ENCODE peak calls at places on chromosomes 6 and 20, in four cellular contexts. One of them, this sample, is unnamed. For H3K4me1, the result is how much of the 10 kb centered on the place peaks cover.

GRCh38 chr6:48610846-48611245 is 499.8 kb upstream of the PTCHD4 start:
- DNase-seq in heart right ventricle: no peak
- DNase-seq in transverse colon: no peak
- DNase-seq in effector memory CD4-positive, alpha-beta T cell: no peak
- DNase-seq in this sample: no peak

GRCh38 chr6:28775052-28775376 is 148.8 kb downstream of the TRIM27 start:
- DNase-seq in heart right ventricle: no peak
- DNase-seq in transverse colon: no peak
- DNase-seq in effector memory CD4-positive, alpha-beta T cell: no peak
- DNase-seq in this sample: peak

GRCh38 chr20:47400685-47401084 is 44.2 kb upstream of the ZMYND8 start:
- DNase-seq in effector memory CD4-positive, alpha-beta T cell: no peak
- DNase-seq in transverse colon: no peak
- DNase-seq in heart right ventricle: no peak
- DNase-seq in this sample: no peak

GRCh38 chr6:1055015-1055921 is 256.6 kb upstream of the FOXQ1 start:
- DNase-seq in effector memory CD4-positive, alpha-beta T cell: no peak
- DNase-seq in transverse colon: no peak
- DNase-seq in heart right ventricle: no peak
- DNase-seq in this sample: no peak

GRCh38 chr20:2244993-2245392 is 50.8 kb upstream of the TGM3 start:
- DNase-seq in transverse colon: no peak
- DNase-seq in effector memory CD4-positive, alpha-beta T cell: no peak
- DNase-seq in heart right ventricle: no peak
- DNase-seq in this sample: no peak

GRCh38 chr6:28446818-28447511 is 3.7 kb upstream of the ZSCAN23 start:
- DNase-seq in heart right ventricle: no peak
- DNase-seq in transverse colon: no peak
- DNase-seq in effector memory CD4-positive, alpha-beta T cell: no peak
- DNase-seq in this sample: peak

GRCh38 chr6:152136449-152136825 is 329.0 kb downstream of the ESR1 start:
- DNase-seq in effector memory CD4-positive, alpha-beta T cell: no peak
- DNase-seq in heart right ventricle: no peak
- DNase-seq in transverse colon: no peak
- DNase-seq in this sample: peak

GRCh38 chr6:43608310-43608763 is 20.7 kb downstream of the GTPBP2 start:
- DNase-seq in transverse colon: peak
- DNase-seq in heart right ventricle: peak
- DNase-seq in effector memory CD4-positive, alpha-beta T cell: peak
- DNase-seq in this sample: peak

GRCh38 chr20:62225820-62226635 is 6.0 kb upstream of the HRH3 start:
- DNase-seq in effector memory CD4-positive, alpha-beta T cell: no peak
- DNase-seq in heart right ventricle: no peak
- DNase-seq in transverse colon: no peak
- DNase-seq in this sample: no peak

GRCh38 chr6:32796848-32797776 is 19.7 kb downstream of the HLA-DOB start:
- DNase-seq in heart right ventricle: peak
- DNase-seq in transverse colon: peak
- DNase-seq in effector memory CD4-positive, alpha-beta T cell: peak
- DNase-seq in this sample: peak

GRCh38 chr6:163485388-163485851 is 70.9 kb downstream of the QKI start:
- DNase-seq in effector memory CD4-positive, alpha-beta T cell: no peak
- DNase-seq in heart right ventricle: no peak
- DNase-seq in transverse colon: no peak
- DNase-seq in this sample: peak

GRCh38 chr20:13424174-13424833 is 203.2 kb downstream of the ISM1 start:
- DNase-seq in effector memory CD4-positive, alpha-beta T cell: no peak
- DNase-seq in transverse colon: no peak
- DNase-seq in heart right ventricle: no peak
- DNase-seq in this sample: no peak

GRCh38 chr6:107972413-107973096 is 14.5 kb upstream of the SEC63 start:
- DNase-seq in heart right ventricle: no peak
- DNase-seq in transverse colon: no peak
- DNase-seq in effector memory CD4-positive, alpha-beta T cell: no peak
- DNase-seq in this sample: no peak

DNA sequence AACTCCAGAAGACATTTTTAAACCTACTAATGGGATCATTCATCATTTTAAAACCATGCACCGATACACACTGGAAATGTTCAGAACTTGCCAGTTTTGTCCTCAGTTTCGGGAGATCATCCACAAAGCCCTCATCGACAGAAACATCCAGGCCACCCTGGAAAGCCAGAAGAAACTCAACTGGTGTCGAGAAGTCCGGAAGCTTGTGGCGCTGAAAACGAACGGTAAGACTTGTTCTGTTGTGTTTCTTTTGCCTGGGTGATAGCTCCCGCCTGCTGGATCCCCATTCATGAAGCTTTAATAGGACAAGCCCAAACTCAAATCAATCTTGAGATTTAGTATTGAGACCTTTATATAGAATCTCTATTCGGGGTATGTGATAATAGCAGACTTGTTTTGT is 4.2 kb downstream of the TNFAIP3 start:
- DNase-seq in heart right ventricle: no peak
- DNase-seq in effector memory CD4-positive, alpha-beta T cell: no peak
- DNase-seq in transverse colon: no peak
- DNase-seq in this sample: no peak
- H3K4me1 ChIP-seq in heart right ventricle: under half
- H3K4me1 ChIP-seq in effector memory CD4-positive, alpha-beta T cell: under half
- H3K4me1 ChIP-seq in transverse colon: under half
- H3K4me1 ChIP-seq in this sample: half or more

GRCh38 chr6:119466226-119466625 is 116.7 kb upstream of the MAN1A1 start:
- DNase-seq in effector memory CD4-positive, alpha-beta T cell: no peak
- DNase-seq in heart right ventricle: no peak
- DNase-seq in transverse colon: no peak
- DNase-seq in this sample: no peak

GRCh38 chr6:119459207-119459974 is 109.8 kb upstream of the MAN1A1 start:
- DNase-seq in effector memory CD4-positive, alpha-beta T cell: no peak
- DNase-seq in transverse colon: no peak
- DNase-seq in heart right ventricle: no peak
- DNase-seq in this sample: no peak

GRCh38 chr6:119463081-119463626 is 113.6 kb upstream of the MAN1A1 start:
- DNase-seq in effector memory CD4-positive, alpha-beta T cell: no peak
- DNase-seq in transverse colon: no peak
- DNase-seq in heart right ventricle: no peak
- DNase-seq in this sample: no peak

GRCh38 chr6:119461187-119461586 is 111.6 kb upstream of the MAN1A1 start:
- DNase-seq in transverse colon: no peak
- DNase-seq in heart right ventricle: no peak
- DNase-seq in effector memory CD4-positive, alpha-beta T cell: no peak
- DNase-seq in this sample: no peak
- H3K4me1 ChIP-seq in transverse colon: under half
- H3K4me1 ChIP-seq in heart right ventricle: under half
- H3K4me1 ChIP-seq in effector memory CD4-positive, alpha-beta T cell: under half
- H3K4me1 ChIP-seq in this sample: under half

GRCh38 chr6:111782161-111782809 is 91.0 kb downstream of the FYN start:
- DNase-seq in effector memory CD4-positive, alpha-beta T cell: no peak
- DNase-seq in transverse colon: no peak
- DNase-seq in heart right ventricle: no peak
- DNase-seq in this sample: no peak
- H3K4me1 ChIP-seq in effector memory CD4-positive, alpha-beta T cell: under half
- H3K4me1 ChIP-seq in transverse colon: under half
- H3K4me1 ChIP-seq in heart right ventricle: half or more
- H3K4me1 ChIP-seq in this sample: under half

DNA sequence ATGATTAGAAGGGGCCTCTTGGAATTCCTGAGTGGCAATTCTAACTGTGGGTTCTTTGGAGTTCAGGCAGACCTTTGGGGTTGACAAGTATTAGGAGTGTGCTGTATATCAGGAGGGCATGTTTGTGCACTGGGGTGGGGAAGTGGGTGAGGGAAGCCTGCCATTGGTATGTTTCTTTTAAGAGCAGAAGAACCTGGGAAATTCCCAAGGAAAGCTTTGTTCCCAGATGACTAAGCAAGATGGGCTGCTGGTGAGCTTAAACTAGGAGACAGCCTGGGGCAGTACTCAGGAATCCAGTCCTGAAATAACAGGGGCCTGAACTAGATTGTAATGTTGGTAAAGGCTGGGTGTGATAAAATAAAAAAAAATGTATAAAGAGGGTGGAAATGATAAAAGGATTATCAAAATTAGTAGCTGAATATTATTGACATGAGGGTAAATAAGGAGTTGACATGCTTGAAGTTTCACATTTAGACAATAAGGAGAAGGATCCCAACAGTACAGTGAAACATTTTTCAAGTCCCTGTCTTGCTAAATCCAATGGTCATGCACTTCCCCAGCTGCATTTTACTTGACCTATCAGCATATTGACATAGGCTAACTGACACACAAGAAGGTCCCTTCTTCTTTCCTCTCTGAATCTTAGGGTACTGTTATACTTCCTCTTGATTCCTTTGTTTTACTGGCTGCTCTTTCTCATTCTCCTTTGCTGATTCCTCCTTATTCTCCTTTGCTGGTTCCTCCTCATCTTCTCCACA is 18.4 kb upstream of the IFNGR1 start:
- DNase-seq in transverse colon: no peak
- DNase-seq in heart right ventricle: no peak
- DNase-seq in effector memory CD4-positive, alpha-beta T cell: no peak
- DNase-seq in this sample: peak
- H3K4me1 ChIP-seq in transverse colon: under half
- H3K4me1 ChIP-seq in heart right ventricle: under half
- H3K4me1 ChIP-seq in effector memory CD4-positive, alpha-beta T cell: under half
- H3K4me1 ChIP-seq in this sample: half or more

DNA sequence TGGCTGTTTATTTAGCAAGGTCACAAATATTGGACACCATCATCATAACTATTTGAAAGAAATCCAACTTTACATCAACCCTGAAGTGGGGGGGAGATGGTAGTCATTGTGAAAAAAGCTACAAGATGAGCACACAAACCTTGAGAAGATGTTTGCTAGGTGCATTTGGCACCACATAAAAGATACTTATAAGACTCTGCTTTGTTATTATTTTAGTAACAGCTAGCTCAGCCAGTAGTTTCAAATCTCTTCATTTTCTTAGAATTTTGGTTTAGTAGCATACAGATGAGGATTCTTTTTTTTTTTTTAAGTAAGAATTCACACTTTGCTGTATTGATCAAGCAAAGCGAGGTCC is 14.4 kb downstream of the ADTRP start:
- DNase-seq in effector memory CD4-positive, alpha-beta T cell: no peak
- DNase-seq in transverse colon: no peak
- DNase-seq in heart right ventricle: no peak
- DNase-seq in this sample: no peak
- H3K4me1 ChIP-seq in effector memory CD4-positive, alpha-beta T cell: under half
- H3K4me1 ChIP-seq in transverse colon: under half
- H3K4me1 ChIP-seq in heart right ventricle: under half
- H3K4me1 ChIP-seq in this sample: under half

This sample was measured in SJSA1.